ENCODE peak calls at places on chromosomes 11 and 22, in five cellular contexts. Z is NCI-H226, R is pulmonary artery endothelial cell, S is GM12865, F is RCC 7860. G is an unnamed sample.

GRCh38 chr11:134024420-134025085 is 44.3 kb upstream of the JAM3 start:
- DNase-seq in Z (peak; percentile 92), R (no peak), S (no peak), F (peak; percentile 4), G (no peak)

GRCh38 chr11:2537010-2537695 is 92.3 kb downstream of the KCNQ1 start:
- DNase-seq in Z (no peak), R (no peak), S (no peak), F (no peak), G (no peak)

GRCh38 chr22:48898524-48899377 is 928.9 kb downstream of the BRD1 start:
- DNase-seq in Z (no peak), R (no peak), S (no peak), F (no peak), G (no peak)

GRCh38 chr22:27842994-27843431 is 41.5 kb upstream of the MN1 start:
- DNase-seq in Z (no peak), R (no peak), S (no peak), F (no peak), G (no peak)

GRCh38 chr22:35838849-35839646 is 121.4 kb downstream of the APOL5 start:
- DNase-seq in Z (peak; percentile 22), R (no peak), S (peak; percentile 25), F (peak; percentile 33), G (peak; percentile 66)

GRCh38 chr11:99932684-99933083 is 754.4 kb upstream of the ARHGAP42 start:
- DNase-seq in Z (no peak), R (no peak), S (no peak), F (no peak), G (no peak)

GRCh38 chr22:28742562-28742962 is 723 bp downstream of the HSCB start:
- DNase-seq in Z (no peak), R (no peak), S (no peak), F (no peak), G (no peak)

GRCh38 chr11:82906236-82906635 is 4.7 kb downstream of the DDIAS start:
- DNase-seq in Z (no peak), R (no peak), S (no peak), F (peak; percentile 29), G (peak; percentile 45)

GRCh38 chr22:36334838-36335603 is 52.7 kb downstream of the MYH9 start:
- DNase-seq in Z (no peak), R (no peak), S (no peak), F (peak; percentile 74), G (peak; percentile 46)